ENCODE peak calls at places on chromosomes 13 and 19, in seven cellular contexts. Q is GM23248, F is NCI-H1105, L is astrocyte of the hippocampus, V is dermis blood vessel endothelial cell, C is skeletal muscle cell, D is Daoy. S is an unnamed sample.

GRCh38 chr19:2054763-2055162 is 3.7 kb upstream of the MKNK2 start:
- DNase-seq in C (no peak), V (no peak), L (no peak), D (no peak), F (no peak), Q (no peak), S (no peak)

GRCh38 chr19:34220472-34221063 is 33.8 kb upstream of the GARRE1 start:
- DNase-seq in Q (peak; percentile 72), L (peak; percentile 70), D (peak; percentile 60), C (no peak), F (peak; percentile 34), V (peak; percentile 89), S (peak; percentile 83)

GRCh38 chr19:17420267-17420924 is 549 bp downstream of the MVB12A start:
- DNase-seq in F (peak; percentile 27), Q (peak; percentile 50), V (peak; percentile 60), L (peak; percentile 56), C (no peak), D (peak; percentile 63), S (no peak)

GRCh38 chr19:9981406-9982260 is 28.7 kb downstream of the COL5A3 start:
- DNase-seq in D (peak; percentile 40), F (no peak), C (peak; percentile 31), L (no peak), V (no peak), Q (peak; percentile 50), S (peak; percentile 75)

GRCh38 chr19:18408053-18408476 is 10.6 kb upstream of the LRRC25 start:
- DNase-seq in C (no peak), Q (no peak), V (peak; percentile 64), D (peak; percentile 53), F (no peak), L (no peak), S (peak; percentile 56)

GRCh38 chr19:55197531-55197930 is 11.8 kb downstream of the PTPRH start:
- DNase-seq in C (no peak), L (no peak), F (no peak), Q (peak; percentile 39), V (peak; percentile 44), D (peak; percentile 39), S (peak; percentile 59)

GRCh38 chr13:49225358-49226042 is 5.4 kb downstream of the MLNR start:
- DNase-seq in Q (peak; percentile 30), F (no peak), C (no peak), V (no peak), L (no peak), D (no peak), S (no peak)

GRCh38 chr13:72839831-72840426 is 58.0 kb downstream of the PIBF1 start:
- DNase-seq in F (no peak), Q (peak; percentile 70), V (peak; percentile 75), D (peak; percentile 9), L (peak; percentile 77), C (no peak), S (peak; percentile 43)

GRCh38 chr13:111488466-111489132 is 168.2 kb downstream of the TEX29 start:
- DNase-seq in F (no peak), C (no peak), V (no peak), D (no peak), Q (no peak), L (no peak), S (no peak)

GRCh38 chr19:16180611-16181010 is 4.6 kb upstream of the FAM32A start:
- DNase-seq in Q (peak; percentile 81), C (peak; percentile 52), D (peak; percentile 75), V (no peak), F (no peak), L (peak; percentile 82), S (no peak)

GRCh38 chr13:91544723-91545122 is 146.3 kb downstream of the GPC5 start:
- DNase-seq in C (no peak), V (no peak), L (peak; percentile 1), F (no peak), Q (no peak), D (no peak), S (peak; percentile 1)

GRCh38 chr13:105147481-105147880 is 1388.0 kb downstream of the EFNB2 start:
- DNase-seq in D (no peak), V (peak; percentile 42), F (no peak), L (no peak), C (no peak), Q (no peak), S (no peak)

GRCh38 chr19:1133471-1133929 is 29.7 kb downstream of the GPX4 start:
- DNase-seq in Q (no peak), L (no peak), V (peak; percentile 36), C (no peak), F (no peak), D (no peak), S (peak; percentile 47)

GRCh38 chr13:44899967-44900366 is 89.3 kb downstream of the NUFIP1 start:
- DNase-seq in F (peak; percentile 63), V (peak; percentile 35), C (no peak), D (no peak), Q (no peak), L (no peak), S (peak; percentile 12)

GRCh38 chr19:3129112-3129511 is 6.7 kb upstream of the GNA15 start:
- DNase-seq in D (peak; percentile 45), L (peak; percentile 61), F (no peak), V (peak; percentile 85), Q (peak; percentile 75), C (peak; percentile 34), S (peak; percentile 56)

GRCh38 chr13:111640476-111640875 is 320.0 kb downstream of the TEX29 start:
- DNase-seq in L (no peak), C (no peak), D (no peak), F (no peak), Q (no peak), V (no peak), S (no peak)

GRCh38 chr13:69124996-69125395 is 982.6 kb upstream of the ATXN8OS start:
- DNase-seq in Q (no peak), D (no peak), L (peak; percentile 3), V (no peak), F (no peak), C (no peak), S (no peak)

GRCh38 chr19:16369664-16370576 is 45.3 kb downstream of the KLF2 start:
- DNase-seq in D (no peak), V (no peak), F (no peak), Q (no peak), L (no peak), C (no peak), S (no peak)

GRCh38 chr19:5246554-5247155 is 94.0 kb downstream of the PTPRS start:
- DNase-seq in D (no peak), V (no peak), C (no peak), L (peak; percentile 45), Q (no peak), F (no peak), S (no peak)

GRCh38 chr13:93758575-93758974 is 532.0 kb downstream of the GPC6 start:
- DNase-seq in D (no peak), F (no peak), L (no peak), V (no peak), C (no peak), Q (peak; percentile 22), S (peak; percentile 44)

GRCh38 chr13:107190065-107190464 is 622.1 kb upstream of the ARGLU1 start:
- DNase-seq in L (no peak), F (no peak), C (no peak), V (no peak), D (no peak), Q (no peak), S (no peak)

GRCh38 chr13:95160112-95160906 is 140.9 kb downstream of the ABCC4 start:
- DNase-seq in D (no peak), V (no peak), F (no peak), Q (peak; percentile 12), C (no peak), L (peak; percentile 85), S (no peak)

GRCh38 chr13:44108345-44108858 is 228.7 kb downstream of the LACC1 start:
- DNase-seq in F (no peak), V (peak; percentile 14), L (no peak), C (no peak), D (no peak), Q (no peak), S (no peak)

GRCh38 chr13:36888645-36889044 is 31.4 kb downstream of the SMAD9 start:
- DNase-seq in D (no peak), C (no peak), L (peak; percentile 44), V (peak; percentile 74), F (no peak), Q (no peak), S (no peak)

GRCh38 chr13:35711909-35712308 is 235.4 kb upstream of the MAB21L1 start:
- DNase-seq in C (no peak), Q (no peak), V (no peak), F (no peak), D (no peak), L (no peak), S (no peak)

GRCh38 chr19:1289395-1290244 is 3.9 kb downstream of the EFNA2 start:
- DNase-seq in V (no peak), F (no peak), L (no peak), Q (no peak), C (no peak), D (no peak), S (no peak)

GRCh38 chr19:55092423-55093318 is 17.0 kb downstream of the EPS8L1 start:
- DNase-seq in Q (no peak), F (no peak), V (no peak), D (no peak), C (no peak), L (no peak), S (no peak)

GRCh38 chr13:51781246-51782022 is 22.5 kb downstream of the DHRS12 start:
- DNase-seq in V (peak; percentile 65), C (no peak), L (peak; percentile 43), D (peak; percentile 43), F (no peak), Q (peak; percentile 56), S (peak; percentile 51)

GRCh38 chr19:13963603-13964105 is 11.3 kb downstream of the DCAF15 start:
- DNase-seq in C (no peak), F (no peak), Q (no peak), D (no peak), L (no peak), V (no peak), S (no peak)

GRCh38 chr13:41049480-41049879 is 11.8 kb upstream of the WBP4 start:
- DNase-seq in D (no peak), L (no peak), C (no peak), V (no peak), F (no peak), Q (peak; percentile 46), S (no peak)

GRCh38 chr19:40410030-40410389 is 3.2 kb downstream of the PRX start:
- DNase-seq in V (no peak), D (no peak), L (no peak), C (no peak), F (no peak), Q (no peak), S (no peak)

GRCh38 chr19:12913011-12913561 is 6.0 kb downstream of the SYCE2 start:
- DNase-seq in C (peak; percentile 47), F (peak; percentile 99), L (peak; percentile 83), D (no peak), V (peak; percentile 55), Q (peak; percentile 76), S (peak; percentile 90)

S was measured in A673.